ENCODE peak calls at places on chromosomes 13 and 19, in six cellular contexts. O is fibroblast of lung, C is GM23338, L is mammary epithelial cell, S is hepatocyte, Y is PC-9. D is an unnamed sample.

GRCh38 chr13:112071011-112071901 is 4.3 kb downstream of the SOX1 start:
- DNase-seq in O (no peak), C (no peak), L (no peak), S (no peak), Y (no peak), D (no peak)

GRCh38 chr13:92224825-92225224 is 826.4 kb downstream of the GPC5 start:
- DNase-seq in O (no peak), C (no peak), L (no peak), S (peak; percentile 10), Y (no peak), D (no peak)

GRCh38 chr19:20250627-20251026 is 83.6 kb downstream of the ZNF486 start:
- DNase-seq in O (no peak), C (no peak), L (no peak), S (no peak), Y (no peak), D (no peak)

GRCh38 chr13:69324109-69324886 is 783.3 kb upstream of the ATXN8OS start:
- DNase-seq in O (peak; percentile 28), C (peak; percentile 32), L (no peak), S (peak; percentile 39), Y (no peak), D (peak; percentile 25)

GRCh38 chr19:28847468-28847867 is 365.5 kb downstream of the UQCRFS1 start:
- DNase-seq in O (no peak), C (peak; percentile 9), L (no peak), S (peak; percentile 19), Y (no peak), D (no peak)

GRCh38 chr19:49098795-49099194 is 13.5 kb downstream of the SNRNP70 start:
- DNase-seq in O (no peak), C (no peak), L (no peak), S (no peak), Y (no peak), D (no peak)

GRCh38 chr13:93388701-93389100 is 162.1 kb downstream of the GPC6 start:
- DNase-seq in O (peak; percentile 62), C (no peak), L (peak; percentile 45), S (no peak), Y (no peak), D (peak; percentile 53)

GRCh38 chr13:100715604-100716003 is 41.0 kb upstream of the TMTC4 start:
- DNase-seq in O (no peak), C (no peak), L (no peak), S (no peak), Y (no peak), D (no peak)

GRCh38 chr13:26679945-26680516 is 80.6 kb downstream of the GPR12 start:
- DNase-seq in O (peak; percentile 24), C (peak; percentile 71), L (no peak), S (no peak), Y (no peak), D (peak; percentile 2)

GRCh38 chr13:50392977-50393376 is 377.7 kb downstream of the KCNRG start:
- DNase-seq in O (no peak), C (no peak), L (no peak), S (no peak), Y (no peak), D (no peak)

GRCh38 chr19:50556236-50557008 is 11.8 kb downstream of the LRRC4B start:
- DNase-seq in O (peak; percentile 25), C (peak; percentile 98), L (peak; percentile 16), S (peak; percentile 92), Y (peak; percentile 63), D (peak; percentile 6)

GRCh38 chr13:45456196-45456972 is 8.4 kb upstream of the COG3 start:
- DNase-seq in O (peak; percentile 64), C (no peak), L (peak; percentile 87), S (no peak), Y (no peak), D (peak; percentile 41)

GRCh38 chr19:19342086-19343015 is 21.7 kb downstream of the MAU2 start:
- DNase-seq in O (peak; percentile 41), C (peak; percentile 89), L (peak; percentile 53), S (peak; percentile 84), Y (peak; percentile 64), D (no peak)

GRCh38 chr19:49434907-49435577 is 6.3 kb downstream of the SLC17A7 start:
- DNase-seq in O (no peak), C (no peak), L (no peak), S (no peak), Y (no peak), D (no peak)

GRCh38 chr13:98184796-98185195 is 7.7 kb upstream of the RNF113B start:
- DNase-seq in O (peak; percentile 76), C (no peak), L (no peak), S (no peak), Y (no peak), D (peak; percentile 66)

GRCh38 chr13:86581711-86582110 is 782.5 kb upstream of the SLITRK6 start:
- DNase-seq in O (peak; percentile 70), C (no peak), L (peak; percentile 25), S (peak; percentile 21), Y (no peak), D (peak; percentile 55)

GRCh38 chr19:12965017-12965811 is 4.2 kb upstream of the DAND5 start:
- DNase-seq in O (peak; percentile 51), C (peak; percentile 88), L (peak; percentile 65), S (peak; percentile 85), Y (peak; percentile 86), D (no peak)

GRCh38 chr13:97308735-97309429 is 86.7 kb downstream of the MBNL2 start:
- DNase-seq in O (peak; percentile 42), C (no peak), L (peak; percentile 47), S (no peak), Y (no peak), D (peak; percentile 34)

GRCh38 chr13:48828962-48829405 is 146.7 kb upstream of the FNDC3A start:
- DNase-seq in O (peak; percentile 60), C (peak; percentile 41), L (peak; percentile 67), S (peak; percentile 20), Y (peak; percentile 16), D (peak; percentile 54)

GRCh38 chr19:12195501-12195860 is 32.6 kb downstream of the ZNF136 start:
- DNase-seq in O (peak; percentile 19), C (peak; percentile 35), L (no peak), S (no peak), Y (no peak), D (no peak)

GRCh38 chr19:31348416-31349159 is 648 bp downstream of the TSHZ3 start:
- DNase-seq in O (peak; percentile 55), C (peak; percentile 39), L (peak; percentile 69), S (peak; percentile 36), Y (no peak), D (peak; percentile 37)

GRCh38 chr13:92175330-92175729 is 776.9 kb downstream of the GPC5 start:
- DNase-seq in O (peak; percentile 80), C (peak; percentile 67), L (peak; percentile 0), S (peak; percentile 81), Y (no peak), D (peak; percentile 76)

GRCh38 chr19:31616031-31616430 is 266.8 kb upstream of the TSHZ3 start:
- DNase-seq in O (peak; percentile 34), C (no peak), L (peak; percentile 70), S (no peak), Y (no peak), D (peak; percentile 23)

DNA sequence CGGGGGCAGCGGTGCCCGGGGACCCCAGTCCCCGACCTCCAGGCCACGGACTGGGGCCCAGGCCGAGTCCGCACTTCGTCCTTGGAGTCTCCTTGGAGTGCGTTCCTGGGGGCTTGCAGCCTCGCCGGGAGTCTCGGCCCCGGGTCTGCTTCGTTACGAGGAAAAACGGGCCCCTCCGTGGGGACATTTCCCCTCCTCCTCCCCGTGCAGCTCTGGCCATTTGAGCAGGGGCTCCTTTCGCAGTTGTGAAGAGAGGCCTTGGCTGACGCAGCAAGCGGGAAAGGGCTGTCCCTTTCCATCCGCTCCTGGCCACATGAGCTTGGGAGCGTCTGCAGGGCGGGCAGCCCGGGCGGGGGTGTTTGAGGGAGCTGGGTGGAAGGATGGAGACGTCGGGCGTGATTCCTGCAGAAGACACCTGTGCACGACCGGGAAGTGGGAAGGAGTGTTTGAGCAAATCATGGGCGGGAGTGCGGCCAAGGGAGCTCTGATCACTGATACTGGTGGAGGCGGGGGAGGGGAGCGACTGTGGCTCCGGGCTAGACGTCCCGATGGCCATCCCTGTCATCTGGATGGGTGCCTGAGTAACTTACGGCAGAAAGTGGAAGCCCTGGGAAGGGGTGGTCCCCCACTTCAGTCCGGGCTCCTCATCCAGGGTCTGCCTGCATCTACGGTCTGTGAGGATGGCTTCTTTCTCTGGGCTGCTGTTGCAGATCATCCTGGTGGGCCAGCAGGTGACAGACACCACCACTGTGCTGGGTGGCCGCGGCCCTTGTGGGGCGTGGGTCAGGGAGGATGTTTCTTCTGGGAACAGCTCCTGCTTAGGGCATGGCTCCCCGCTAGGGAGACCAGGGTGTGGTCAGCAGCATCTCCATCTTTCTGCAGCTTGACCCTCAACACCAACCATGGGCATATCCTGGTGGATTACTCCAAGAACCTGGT is 736 bp downstream of the GPI start:
- DNase-seq in O (peak; percentile 41), C (peak; percentile 47), L (peak; percentile 31), S (peak; percentile 61), Y (peak; percentile 35), D (peak; percentile 23)
- TF ChIP-seq EZH2 in O (no peak), C (no peak), L (no peak), S (no peak), Y (no peak), D (no peak)

DNA sequence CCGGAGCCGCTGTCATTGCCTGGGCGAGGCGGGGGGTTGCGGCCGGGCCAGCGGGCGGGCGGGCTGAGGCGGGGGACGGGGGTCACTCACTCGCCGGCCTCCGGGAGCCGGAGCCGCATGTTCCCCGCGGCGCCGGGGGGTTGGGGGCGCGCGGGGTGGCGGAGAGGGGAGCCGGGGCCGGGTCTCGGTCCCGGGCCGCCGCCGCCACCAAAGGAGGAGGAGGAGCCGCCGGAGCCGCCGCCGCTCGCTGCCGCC is 149 bp downstream of the MED26 start:
- DNase-seq in O (no peak), C (no peak), L (no peak), S (no peak), Y (no peak), D (no peak)
- H3K79me2 ChIP-seq in O (peaks cover 49% of the 10 kb centered on the region), C (peaks cover 60% of the 10 kb centered on the region), L (peaks cover 58% of the 10 kb centered on the region), S (peaks cover 53% of the 10 kb centered on the region), Y (peaks cover 56% of the 10 kb centered on the region), D (peaks cover 49% of the 10 kb centered on the region)

DNA sequence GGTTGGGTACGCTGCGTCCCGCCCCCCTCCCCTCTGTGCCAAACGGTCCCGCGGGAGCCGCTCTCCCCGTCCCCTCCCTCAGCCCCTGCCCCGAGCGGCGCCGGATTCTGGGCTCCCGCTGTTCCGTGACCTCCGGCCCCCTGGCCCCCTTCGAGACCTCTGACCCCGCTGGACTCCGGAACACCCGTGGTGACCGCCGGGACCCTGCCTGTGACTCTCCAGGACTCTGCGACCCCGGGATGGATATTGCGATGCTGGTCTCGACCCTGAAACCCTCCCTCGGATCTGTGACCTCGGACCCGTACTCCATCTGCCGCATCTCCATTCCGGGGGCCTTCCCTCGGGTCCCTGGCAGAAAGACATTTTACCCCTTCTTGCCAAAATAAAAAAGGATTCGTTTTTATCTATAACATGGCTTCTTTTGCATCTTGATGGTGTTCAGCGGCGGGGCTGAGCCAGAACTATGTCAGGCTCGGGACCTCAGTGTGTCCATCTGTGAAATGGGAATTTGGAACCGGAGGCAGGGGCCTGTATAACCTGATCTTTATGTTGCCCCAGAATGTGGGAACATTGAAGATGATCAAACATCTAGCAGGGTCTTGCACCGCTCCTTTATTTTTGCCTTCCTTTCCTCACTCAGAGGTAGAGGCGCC is 654 bp upstream of the MEGF8 start:
- DNase-seq in O (no peak), C (no peak), L (no peak), S (no peak), Y (no peak), D (no peak)
- TF ChIP-seq EZH2 in O (no peak), C (no peak), L (no peak), S (peak; percentile 3), Y (no peak), D (peak; percentile 73)

DNA sequence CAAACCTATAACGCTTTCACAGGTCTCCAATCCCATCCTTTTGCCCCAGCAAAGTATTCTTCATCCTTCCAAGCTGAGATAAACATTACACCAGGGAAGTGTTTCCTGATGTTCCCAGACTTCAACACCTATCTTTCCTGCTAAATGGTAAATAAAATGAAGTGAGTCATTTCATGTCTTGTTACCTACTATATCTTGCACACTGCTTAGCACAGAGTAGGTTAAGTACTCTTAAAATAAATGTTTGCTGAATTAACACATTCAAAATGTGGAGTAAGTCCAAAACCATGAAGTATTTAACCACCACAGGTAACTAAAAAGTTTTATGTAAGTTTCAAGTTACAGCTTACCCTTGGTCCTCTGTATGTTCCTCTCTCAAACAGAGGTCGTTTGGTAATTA is 3.4 kb downstream of the RBM26 start:
- DNase-seq in O (no peak), C (no peak), L (no peak), S (no peak), Y (no peak), D (no peak)
- H3K79me2 ChIP-seq in O (peaks cover 75% of the 10 kb centered on the region), C (peaks cover 90% of the 10 kb centered on the region), L (peaks cover 94% of the 10 kb centered on the region), S (peaks cover 90% of the 10 kb centered on the region), Y (peaks cover 99% of the 10 kb centered on the region), D (peaks cover 99% of the 10 kb centered on the region)